ENCODE peak calls at places on chromosomes 16 and 17, in four cellular contexts. One of them, this sample, is unnamed.
A peak's percentile ranks its signal among the peaks of the same experiment; 100 is the strongest.

GRCh38 chr16:83356266-83356665 is 451.5 kb upstream of the HSBP1 start:
- DNase-seq in neuronal stem cell: peak; percentile 39
- DNase-seq in suprapubic skin: no peak
- DNase-seq in esophagus squamous epithelium: no peak
- DNase-seq in this sample: no peak

GRCh38 chr17:61360318-61360717 is 39.3 kb upstream of the TBX2 start:
- DNase-seq in suprapubic skin: no peak
- DNase-seq in neuronal stem cell: no peak
- DNase-seq in esophagus squamous epithelium: no peak
- DNase-seq in this sample: no peak

GRCh38 chr17:29376667-29377268 is 13.4 kb upstream of the TAOK1 start:
- DNase-seq in esophagus squamous epithelium: no peak
- DNase-seq in neuronal stem cell: peak; percentile 42
- DNase-seq in suprapubic skin: no peak
- DNase-seq in this sample: no peak

GRCh38 chr17:62566996-62567578 is 60.4 kb upstream of the MRC2 start:
- DNase-seq in suprapubic skin: no peak
- DNase-seq in neuronal stem cell: no peak
- DNase-seq in esophagus squamous epithelium: no peak
- DNase-seq in this sample: no peak

GRCh38 chr17:21042434-21043295 is at the start of gene USP22:
- DNase-seq in suprapubic skin: peak; percentile 98
- DNase-seq in esophagus squamous epithelium: no peak
- DNase-seq in neuronal stem cell: peak; percentile 96
- DNase-seq in this sample: no peak

GRCh38 chr17:68353121-68353521 is 61.8 kb downstream of the ARSG start:
- DNase-seq in esophagus squamous epithelium: no peak
- DNase-seq in suprapubic skin: no peak
- DNase-seq in neuronal stem cell: no peak
- DNase-seq in this sample: no peak

GRCh38 chr16:3282103-3282746 is 1.1 kb upstream of the ZNF263 start:
- DNase-seq in neuronal stem cell: no peak
- DNase-seq in esophagus squamous epithelium: no peak
- DNase-seq in suprapubic skin: no peak
- DNase-seq in this sample: no peak

GRCh38 chr17:35372846-35373531 is 432 bp downstream of the SLFN11 start:
- DNase-seq in neuronal stem cell: no peak
- DNase-seq in suprapubic skin: no peak
- DNase-seq in esophagus squamous epithelium: no peak
- DNase-seq in this sample: peak; percentile 31

GRCh38 chr16:23597003-23597756 is 1.1 kb upstream of the NDUFAB1 start:
- DNase-seq in suprapubic skin: no peak
- DNase-seq in neuronal stem cell: no peak
- DNase-seq in esophagus squamous epithelium: no peak
- DNase-seq in this sample: no peak

GRCh38 chr16:58636474-58636873 is 6.8 kb upstream of the CNOT1 start:
- DNase-seq in neuronal stem cell: no peak
- DNase-seq in suprapubic skin: peak; percentile 26
- DNase-seq in esophagus squamous epithelium: no peak
- DNase-seq in this sample: no peak
- H3K27ac ChIP-seq in neuronal stem cell: no peak overlapping the region
- H3K27ac ChIP-seq in suprapubic skin: no peak overlapping the region
- H3K27ac ChIP-seq in esophagus squamous epithelium: no peak overlapping the region
- H3K27ac ChIP-seq in this sample: no peak overlapping the region

GRCh38 chr17:4715071-4715749 is 4.8 kb downstream of the ARRB2 start:
- DNase-seq in neuronal stem cell: no peak
- DNase-seq in suprapubic skin: no peak
- DNase-seq in esophagus squamous epithelium: no peak
- DNase-seq in this sample: no peak
- H3K27ac ChIP-seq in neuronal stem cell: no peak overlapping the region
- H3K27ac ChIP-seq in suprapubic skin: no peak overlapping the region
- H3K27ac ChIP-seq in esophagus squamous epithelium: peak overlapping the region; percentile 44
- H3K27ac ChIP-seq in this sample: peak overlapping the region; percentile 1

GRCh38 chr17:57507828-57508227 is 237.3 kb downstream of the CCDC182 start:
- DNase-seq in neuronal stem cell: no peak
- DNase-seq in esophagus squamous epithelium: no peak
- DNase-seq in suprapubic skin: no peak
- DNase-seq in this sample: no peak
- H3K27ac ChIP-seq in neuronal stem cell: no peak overlapping the region
- H3K27ac ChIP-seq in esophagus squamous epithelium: no peak overlapping the region
- H3K27ac ChIP-seq in suprapubic skin: no peak overlapping the region
- H3K27ac ChIP-seq in this sample: no peak overlapping the region

DNA sequence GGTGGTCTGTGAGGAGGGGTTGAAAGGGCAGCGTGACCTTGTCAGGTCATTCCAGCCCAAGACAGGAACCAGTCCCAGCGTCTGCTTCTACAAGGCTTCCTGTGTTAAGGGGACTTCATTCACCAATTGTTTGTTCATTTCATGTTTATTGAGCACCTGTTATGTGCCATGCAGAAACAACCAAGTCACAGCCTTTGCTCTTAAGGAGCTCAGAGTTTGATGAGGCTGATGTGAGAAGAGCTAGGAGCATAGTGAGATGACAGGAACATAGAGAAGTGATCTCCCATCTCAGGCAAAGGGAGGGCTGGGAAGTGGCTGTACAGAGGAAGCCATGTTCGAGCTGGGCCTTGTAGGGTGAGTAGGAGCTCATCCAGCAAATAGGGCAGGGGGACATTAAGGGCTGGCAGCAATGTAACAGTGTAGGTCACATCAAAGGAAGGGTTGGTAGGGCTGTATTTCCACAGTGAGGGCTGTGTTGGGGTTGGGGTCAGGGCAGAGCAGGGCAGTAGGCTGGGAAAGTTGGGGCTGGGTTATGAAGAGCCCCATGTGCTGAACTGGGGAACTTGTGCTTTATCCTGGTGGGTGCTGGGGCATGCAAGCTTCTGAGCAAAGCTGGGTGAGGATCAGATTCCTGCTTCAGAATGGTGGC is 79.8 kb downstream of the ARHGAP23 start:
- DNase-seq in neuronal stem cell: no peak
- DNase-seq in esophagus squamous epithelium: no peak
- DNase-seq in suprapubic skin: no peak
- DNase-seq in this sample: no peak
- H3K27ac ChIP-seq in neuronal stem cell: no peak overlapping the region
- H3K27ac ChIP-seq in esophagus squamous epithelium: no peak overlapping the region
- H3K27ac ChIP-seq in suprapubic skin: no peak overlapping the region
- H3K27ac ChIP-seq in this sample: no peak overlapping the region

GRCh38 chr16:30082545-30083090 is 6.8 kb downstream of the PPP4C start:
- DNase-seq in suprapubic skin: no peak
- DNase-seq in esophagus squamous epithelium: no peak
- DNase-seq in neuronal stem cell: no peak
- DNase-seq in this sample: no peak

GRCh38 chr16:30085247-30085646 is 6.5 kb downstream of the TBX6 start:
- DNase-seq in suprapubic skin: no peak
- DNase-seq in esophagus squamous epithelium: no peak
- DNase-seq in neuronal stem cell: no peak
- DNase-seq in this sample: no peak

GRCh38 chr16:30084096-30084815 is 7.5 kb downstream of the TBX6 start:
- DNase-seq in suprapubic skin: no peak
- DNase-seq in neuronal stem cell: no peak
- DNase-seq in esophagus squamous epithelium: no peak
- DNase-seq in this sample: no peak

GRCh38 chr16:30084816-30085159 is 6.9 kb downstream of the TBX6 start:
- DNase-seq in suprapubic skin: no peak
- DNase-seq in esophagus squamous epithelium: no peak
- DNase-seq in neuronal stem cell: no peak
- DNase-seq in this sample: no peak

GRCh38 chr16:30083216-30084055 is 7.6 kb downstream of the PPP4C start:
- DNase-seq in suprapubic skin: no peak
- DNase-seq in esophagus squamous epithelium: no peak
- DNase-seq in neuronal stem cell: no peak
- DNase-seq in this sample: no peak
- H3K27ac ChIP-seq in suprapubic skin: no peak overlapping the region
- H3K27ac ChIP-seq in esophagus squamous epithelium: no peak overlapping the region
- H3K27ac ChIP-seq in neuronal stem cell: no peak overlapping the region
- H3K27ac ChIP-seq in this sample: no peak overlapping the region

DNA sequence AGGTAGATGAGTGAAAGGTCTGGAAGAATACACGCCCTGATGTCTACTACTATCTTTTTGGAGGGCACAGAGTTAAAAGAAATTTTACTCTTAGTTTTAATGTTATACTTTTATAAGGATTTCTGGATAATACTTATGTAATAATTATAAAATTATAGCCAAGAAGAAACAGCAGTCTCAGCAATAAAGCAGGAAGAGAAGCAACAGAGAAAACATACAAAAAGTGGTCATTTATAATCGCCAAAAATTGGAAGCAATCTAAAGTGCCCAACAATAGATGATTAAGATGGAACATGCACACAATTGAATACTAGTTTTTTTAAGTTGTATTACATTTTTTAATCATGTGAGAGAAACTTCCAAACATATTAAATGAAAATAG is 64.4 kb downstream of the SMG6 start:
- DNase-seq in neuronal stem cell: no peak
- DNase-seq in esophagus squamous epithelium: no peak
- DNase-seq in suprapubic skin: no peak
- DNase-seq in this sample: no peak
- H3K27ac ChIP-seq in neuronal stem cell: no peak overlapping the region
- H3K27ac ChIP-seq in esophagus squamous epithelium: peak overlapping the region; percentile 79
- H3K27ac ChIP-seq in suprapubic skin: peak overlapping the region; percentile 83
- H3K27ac ChIP-seq in this sample: no peak overlapping the region

GRCh38 chr16:56658476-56658875 is 717 bp downstream of the MT1F start:
- DNase-seq in suprapubic skin: no peak
- DNase-seq in neuronal stem cell: no peak
- DNase-seq in esophagus squamous epithelium: no peak
- DNase-seq in this sample: no peak

GRCh38 chr16:56653218-56653617 is 1.5 kb downstream of the MT1B start:
- DNase-seq in neuronal stem cell: no peak
- DNase-seq in esophagus squamous epithelium: no peak
- DNase-seq in suprapubic skin: no peak
- DNase-seq in this sample: no peak

GRCh38 chr16:56652600-56652999 is 914 bp downstream of the MT1B start:
- DNase-seq in neuronal stem cell: no peak
- DNase-seq in suprapubic skin: no peak
- DNase-seq in esophagus squamous epithelium: no peak
- DNase-seq in this sample: no peak

GRCh38 chr16:56662357-56663354 is 4.9 kb downstream of the MT1F start:
- DNase-seq in esophagus squamous epithelium: no peak
- DNase-seq in suprapubic skin: no peak
- DNase-seq in neuronal stem cell: no peak
- DNase-seq in this sample: no peak

GRCh38 chr16:56657555-56658430 is at the start of gene MT1F:
- DNase-seq in suprapubic skin: peak; percentile 91
- DNase-seq in esophagus squamous epithelium: no peak
- DNase-seq in neuronal stem cell: peak; percentile 43
- DNase-seq in this sample: peak; percentile 98
- H3K27ac ChIP-seq in suprapubic skin: peak within 1 kb of the TSS; percentile 56
- H3K27ac ChIP-seq in esophagus squamous epithelium: peak within 1 kb of the TSS; percentile 71
- H3K27ac ChIP-seq in neuronal stem cell: no peak within 1 kb of the TSS
- H3K27ac ChIP-seq in this sample: peak within 1 kb of the TSS; percentile 63

GRCh38 chr17:2395258-2396170 is 5.3 kb downstream of the MNT start:
- DNase-seq in neuronal stem cell: no peak
- DNase-seq in suprapubic skin: no peak
- DNase-seq in esophagus squamous epithelium: no peak
- DNase-seq in this sample: no peak
- H3K27ac ChIP-seq in neuronal stem cell: no peak overlapping the region
- H3K27ac ChIP-seq in suprapubic skin: peak overlapping the region; percentile 99
- H3K27ac ChIP-seq in esophagus squamous epithelium: peak overlapping the region; percentile 100
- H3K27ac ChIP-seq in this sample: peak overlapping the region; percentile 99

GRCh38 chr17:49022391-49022941 is 25.3 kb downstream of the IGF2BP1 start:
- DNase-seq in suprapubic skin: peak; percentile 67
- DNase-seq in neuronal stem cell: peak; percentile 83
- DNase-seq in esophagus squamous epithelium: no peak
- DNase-seq in this sample: no peak

GRCh38 chr17:49020609-49021008 is 23.4 kb downstream of the IGF2BP1 start:
- DNase-seq in suprapubic skin: peak; percentile 9
- DNase-seq in esophagus squamous epithelium: no peak
- DNase-seq in neuronal stem cell: no peak
- DNase-seq in this sample: no peak

GRCh38 chr17:49024523-49024922 is 27.3 kb downstream of the IGF2BP1 start:
- DNase-seq in neuronal stem cell: no peak
- DNase-seq in suprapubic skin: no peak
- DNase-seq in esophagus squamous epithelium: no peak
- DNase-seq in this sample: no peak

GRCh38 chr17:49021095-49021767 is 24.0 kb downstream of the IGF2BP1 start:
- DNase-seq in esophagus squamous epithelium: no peak
- DNase-seq in neuronal stem cell: no peak
- DNase-seq in suprapubic skin: peak; percentile 54
- DNase-seq in this sample: no peak

DNA sequence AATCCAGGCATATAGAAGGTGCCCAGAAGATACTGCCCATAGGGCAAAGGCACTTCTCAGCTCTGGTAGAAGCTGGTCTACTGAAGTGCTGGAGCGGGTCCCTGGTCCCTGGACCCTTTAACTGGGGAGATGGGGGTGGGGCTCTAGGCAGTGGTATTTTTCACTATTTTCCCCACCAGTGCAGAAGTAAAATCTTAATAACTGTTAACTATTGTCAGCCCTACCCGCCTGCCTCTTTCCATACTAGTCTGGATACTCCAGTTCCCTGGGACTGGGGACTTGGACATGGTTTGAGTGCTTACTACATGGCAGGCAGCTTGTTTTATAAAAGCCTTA is 24.6 kb downstream of the IGF2BP1 start:
- DNase-seq in suprapubic skin: peak; percentile 20
- DNase-seq in neuronal stem cell: no peak
- DNase-seq in esophagus squamous epithelium: no peak
- DNase-seq in this sample: no peak
- H3K27ac ChIP-seq in suprapubic skin: no peak overlapping the region
- H3K27ac ChIP-seq in neuronal stem cell: peak overlapping the region; percentile 93
- H3K27ac ChIP-seq in esophagus squamous epithelium: no peak overlapping the region
- H3K27ac ChIP-seq in this sample: no peak overlapping the region

GRCh38 chr17:4341616-4341977 is 24.9 kb downstream of the UBE2G1 start:
- DNase-seq in esophagus squamous epithelium: no peak
- DNase-seq in suprapubic skin: no peak
- DNase-seq in neuronal stem cell: no peak
- DNase-seq in this sample: no peak
- H3K27ac ChIP-seq in esophagus squamous epithelium: no peak overlapping the region
- H3K27ac ChIP-seq in suprapubic skin: no peak overlapping the region
- H3K27ac ChIP-seq in neuronal stem cell: no peak overlapping the region
- H3K27ac ChIP-seq in this sample: no peak overlapping the region

This sample was measured in right lobe of liver.